ENCODE peak calls at places on chromosomes 2 and 18, in eight cellular contexts. I is left ventricle myocardium inferior, M is pancreas, J is GM23248, A is colonic mucosa, N is adrenal gland, P is sigmoid colon, C is PC-3. E is an unnamed sample.

GRCh38 chr18:25463726-25464125 is 111.8 kb upstream of the ZNF521 start:
- DNase-seq in I (no peak), M (no peak), J (no peak), A (no peak), N (no peak), P (no peak), C (no peak), E (no peak)

GRCh38 chr2:172090947-172091625 is 5.8 kb downstream of the DLX1 start:
- DNase-seq in I (no peak), M (no peak), J (no peak), A (no peak), N (no peak), P (no peak), C (no peak), E (no peak)

GRCh38 chr2:240906911-240907590 is 915 bp downstream of the CROCC2 start:
- DNase-seq in I (no peak), M (peak; percentile 11), J (no peak), A (no peak), N (no peak), P (no peak), C (no peak), E (no peak)

GRCh38 chr2:204362603-204363002 is 182.7 kb upstream of the PARD3B start:
- DNase-seq in I (no peak), M (no peak), J (no peak), A (no peak), N (no peak), P (no peak), C (no peak), E (no peak)

GRCh38 chr2:41896186-41896846 is 151.5 kb upstream of the PKDCC start:
- DNase-seq in I (no peak), M (no peak), J (no peak), A (no peak), N (no peak), P (no peak), C (no peak), E (no peak)

GRCh38 chr2:45962522-45962921 is 311.0 kb downstream of the PRKCE start:
- DNase-seq in I (peak; percentile 72), M (peak; percentile 78), J (peak; percentile 95), A (peak; percentile 38), N (peak; percentile 86), P (peak; percentile 75), C (peak; percentile 90), E (peak; percentile 93)

GRCh38 chr18:2083691-2084090 is 487.6 kb downstream of the METTL4 start:
- DNase-seq in I (no peak), M (no peak), J (no peak), A (no peak), N (no peak), P (no peak), C (peak; percentile 44), E (no peak)

GRCh38 chr2:215003001-215003400 is 135.4 kb downstream of the ABCA12 start:
- DNase-seq in I (no peak), M (no peak), J (peak; percentile 51), A (no peak), N (no peak), P (no peak), C (peak; percentile 44), E (peak; percentile 7)

GRCh38 chr2:200165687-200166086 is 140.8 kb upstream of the SPATS2L start:
- DNase-seq in I (no peak), M (no peak), J (no peak), A (no peak), N (no peak), P (no peak), C (no peak), E (no peak)

GRCh38 chr2:174969091-174969734 is 36.0 kb downstream of the CHN1 start:
- DNase-seq in I (no peak), M (no peak), J (no peak), A (no peak), N (no peak), P (no peak), C (no peak), E (no peak)

GRCh38 chr2:227509824-227510619 is 38.1 kb downstream of the AGFG1 start:
- DNase-seq in I (no peak), M (no peak), J (peak; percentile 57), A (no peak), N (no peak), P (no peak), C (peak; percentile 76), E (peak; percentile 10)

GRCh38 chr2:148599112-148599991 is 45.2 kb upstream of the EPC2 start:
- DNase-seq in I (no peak), M (no peak), J (no peak), A (no peak), N (no peak), P (no peak), C (no peak), E (no peak)

GRCh38 chr2:59664946-59665345 is 888.5 kb downstream of the BCL11A start:
- DNase-seq in I (no peak), M (no peak), J (no peak), A (no peak), N (no peak), P (no peak), C (no peak), E (no peak)

GRCh38 chr2:88632569-88632968 is 5.3 kb upstream of the EIF2AK3 start:
- DNase-seq in I (no peak), M (no peak), J (no peak), A (no peak), N (no peak), P (no peak), C (no peak), E (no peak)

GRCh38 chr2:88626171-88627054 is 851 bp downstream of the EIF2AK3 start:
- DNase-seq in I (peak; percentile 27), M (peak; percentile 69), J (peak; percentile 71), A (peak; percentile 42), N (peak; percentile 46), P (peak; percentile 76), C (peak; percentile 25), E (peak; percentile 11)

GRCh38 chr2:88627055-88627855 is at the start of gene EIF2AK3:
- DNase-seq in I (peak; percentile 99), M (peak; percentile 98), J (peak; percentile 100), A (peak; percentile 99), N (peak; percentile 99), P (peak; percentile 99), C (peak; percentile 100), E (peak; percentile 99)

GRCh38 chr2:88627856-88628568 is 748 bp upstream of the EIF2AK3 start:
- DNase-seq in I (peak; percentile 91), M (peak; percentile 91), J (peak; percentile 99), A (peak; percentile 92), N (peak; percentile 95), P (peak; percentile 98), C (peak; percentile 87), E (peak; percentile 91)

DNA sequence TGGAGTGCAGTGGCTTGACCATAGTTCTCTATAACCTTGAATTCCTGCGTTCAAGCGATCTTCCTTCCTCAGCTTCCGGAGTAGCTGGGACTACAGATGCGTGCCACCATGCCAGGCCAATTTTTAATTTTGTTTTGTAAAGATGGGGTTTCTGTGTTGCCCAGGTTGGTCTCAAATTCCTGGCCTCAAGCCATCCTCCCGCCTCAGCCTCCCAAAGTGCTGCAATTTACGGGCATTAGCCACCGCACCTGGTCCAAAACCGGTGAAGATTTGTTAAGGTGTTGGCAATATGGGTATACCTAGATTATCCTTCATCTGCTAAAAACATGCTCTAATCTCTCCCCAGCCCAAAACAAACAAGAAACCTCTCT is 1.3 kb upstream of the EIF2AK3 start:
- DNase-seq in I (no peak), M (peak; percentile 46), J (no peak), A (peak; percentile 27), N (peak; percentile 42), P (no peak), C (no peak), E (no peak)
- H3K4me3 ChIP-seq in I (peak overlapping the region; percentile 96), M (no peak overlapping the region), J (peak overlapping the region; percentile 78), A (peak overlapping the region; percentile 38), N (no peak overlapping the region), P (peak overlapping the region; percentile 60), C (peak overlapping the region; percentile 72), E (peak overlapping the region; percentile 65)

GRCh38 chr2:1907849-1908533 is 163.7 kb upstream of the PXDN start:
- DNase-seq in I (no peak), M (no peak), J (no peak), A (no peak), N (no peak), P (no peak), C (no peak), E (no peak)

GRCh38 chr2:1910562-1911256 is 166.4 kb upstream of the PXDN start:
- DNase-seq in I (no peak), M (no peak), J (peak; percentile 6), A (no peak), N (no peak), P (no peak), C (no peak), E (no peak)

GRCh38 chr2:1910021-1910420 is 165.7 kb upstream of the PXDN start:
- DNase-seq in I (no peak), M (no peak), J (no peak), A (no peak), N (no peak), P (no peak), C (no peak), E (no peak)

GRCh38 chr2:1911811-1912210 is 167.5 kb upstream of the PXDN start:
- DNase-seq in I (no peak), M (no peak), J (no peak), A (no peak), N (no peak), P (no peak), C (no peak), E (no peak)

GRCh38 chr2:1907283-1907682 is 163.0 kb upstream of the PXDN start:
- DNase-seq in I (no peak), M (no peak), J (no peak), A (no peak), N (no peak), P (no peak), C (no peak), E (no peak)
- H3K27me3 ChIP-seq in I (peaks cover 40% of the 10 kb centered on the region), M (no peaks in the 10 kb centered on the region), J (no peaks in the 10 kb centered on the region), A (no peaks in the 10 kb centered on the region), N (no peaks in the 10 kb centered on the region), P (no peaks in the 10 kb centered on the region), C (peaks cover 66% of the 10 kb centered on the region), E (no peaks in the 10 kb centered on the region)

DNA sequence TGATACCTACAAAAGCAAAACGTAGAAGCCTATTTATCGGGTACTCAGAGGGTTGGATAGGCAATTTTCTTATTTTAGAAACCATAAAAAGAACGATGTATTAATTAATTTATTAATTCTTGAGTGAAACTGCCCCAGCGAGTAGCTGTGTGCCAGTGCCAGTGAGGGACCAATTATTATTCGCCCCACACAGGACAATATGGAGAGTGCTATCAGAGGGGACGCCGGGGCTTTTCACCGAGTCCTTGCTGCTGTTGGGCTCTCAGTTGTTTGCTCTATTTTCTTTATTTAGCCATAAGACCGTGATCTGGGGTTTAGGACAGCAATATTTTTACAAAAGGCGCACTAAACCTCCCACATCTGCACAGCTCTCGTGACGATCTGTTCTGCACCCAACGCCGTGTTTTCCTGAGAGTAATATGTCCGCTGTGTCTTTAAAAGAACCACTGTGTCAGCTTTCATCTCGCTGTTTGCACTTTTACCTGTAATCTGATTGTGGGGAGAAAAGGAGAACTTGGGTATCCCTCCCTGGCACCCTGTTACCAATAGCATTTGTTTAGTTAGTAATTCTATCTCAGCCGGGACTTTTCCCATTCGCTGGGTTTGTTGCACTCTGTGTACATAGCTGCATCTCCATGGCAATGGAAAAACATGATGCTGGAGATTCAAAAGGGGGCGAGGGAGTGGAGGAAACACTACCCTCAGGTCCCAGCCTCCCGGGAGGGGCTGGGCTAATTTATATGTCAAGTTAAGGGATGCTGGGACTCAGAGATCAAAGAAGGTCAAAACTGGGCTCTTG is 30.1 kb upstream of the ZNF516 start:
- DNase-seq in I (no peak), M (no peak), J (peak; percentile 89), A (no peak), N (no peak), P (no peak), C (no peak), E (no peak)
- H3K4me3 ChIP-seq in I (peak overlapping the region; percentile 58), M (peak overlapping the region; percentile 16), J (peak overlapping the region; percentile 86), A (peak overlapping the region; percentile 10), N (no peak overlapping the region), P (peak overlapping the region; percentile 32), C (no peak overlapping the region), E (peak overlapping the region; percentile 6)

GRCh38 chr2:44937688-44938240 is 3.7 kb upstream of the SIX3 start:
- DNase-seq in I (no peak), M (no peak), J (peak; percentile 31), A (no peak), N (no peak), P (no peak), C (no peak), E (no peak)
- H3K27me3 ChIP-seq in I (peaks cover 100% of the 10 kb centered on the region), M (peaks cover 16% of the 10 kb centered on the region), J (peaks cover 93% of the 10 kb centered on the region), A (peaks cover 95% of the 10 kb centered on the region), N (peaks cover 90% of the 10 kb centered on the region), P (peaks cover 93% of the 10 kb centered on the region), C (peaks cover 25% of the 10 kb centered on the region), E (peaks cover 4% of the 10 kb centered on the region)

E was measured in MG63.